ENCODE peak calls at places on chromosomes 11 and 22, in four cellular contexts. One of them, this sample, is unnamed.

GRCh38 chr22:46777609-46777970 is 15.1 kb downstream of the TBC1D22A start:
- DNase-seq in GM04504: no peak
- DNase-seq in EH: no peak
- DNase-seq in brain microvascular endothelial cell: no peak
- DNase-seq in this sample: no peak

GRCh38 chr11:64086263-64086938 is 50.7 kb downstream of the FLRT1 start:
- DNase-seq in EH: no peak
- DNase-seq in brain microvascular endothelial cell: no peak
- DNase-seq in GM04504: no peak
- DNase-seq in this sample: no peak

GRCh38 chr11:1044160-1044559 is 7.6 kb upstream of the MUC6 start:
- DNase-seq in brain microvascular endothelial cell: no peak
- DNase-seq in EH: no peak
- DNase-seq in GM04504: no peak
- DNase-seq in this sample: no peak

GRCh38 chr11:59787816-59788215 is 22.8 kb downstream of the MRPL16 start:
- DNase-seq in GM04504: no peak
- DNase-seq in brain microvascular endothelial cell: peak
- DNase-seq in EH: peak
- DNase-seq in this sample: no peak

GRCh38 chr11:17603056-17603825 is 56.2 kb downstream of the OTOG start:
- DNase-seq in GM04504: no peak
- DNase-seq in EH: no peak
- DNase-seq in brain microvascular endothelial cell: no peak
- DNase-seq in this sample: no peak

GRCh38 chr11:60658409-60658808 is 41.0 kb upstream of the MS4A8 start:
- DNase-seq in EH: no peak
- DNase-seq in GM04504: no peak
- DNase-seq in brain microvascular endothelial cell: no peak
- DNase-seq in this sample: no peak

GRCh38 chr22:49791682-49792081 is 36.0 kb downstream of the BRD1 start:
- DNase-seq in GM04504: no peak
- DNase-seq in brain microvascular endothelial cell: no peak
- DNase-seq in EH: no peak
- DNase-seq in this sample: no peak

GRCh38 chr22:47599753-47600152 is 837.3 kb downstream of the TBC1D22A start:
- DNase-seq in brain microvascular endothelial cell: no peak
- DNase-seq in GM04504: no peak
- DNase-seq in EH: no peak
- DNase-seq in this sample: no peak

GRCh38 chr11:132228756-132229325 is 858.4 kb downstream of the NTM start:
- DNase-seq in brain microvascular endothelial cell: peak
- DNase-seq in GM04504: no peak
- DNase-seq in EH: peak
- DNase-seq in this sample: no peak

GRCh38 chr11:76604652-76605241 is 65.8 kb downstream of the LRRC32 start:
- DNase-seq in GM04504: peak
- DNase-seq in brain microvascular endothelial cell: no peak
- DNase-seq in EH: peak
- DNase-seq in this sample: no peak

GRCh38 chr11:76234704-76235232 is 28.5 kb upstream of the WNT11 start:
- DNase-seq in GM04504: no peak
- DNase-seq in EH: no peak
- DNase-seq in brain microvascular endothelial cell: no peak
- DNase-seq in this sample: no peak

GRCh38 chr11:1344056-1344635 is 34.7 kb upstream of the TOLLIP start:
- DNase-seq in EH: no peak
- DNase-seq in GM04504: no peak
- DNase-seq in brain microvascular endothelial cell: no peak
- DNase-seq in this sample: no peak

GRCh38 chr11:20881328-20882079 is 212.1 kb downstream of the NELL1 start:
- DNase-seq in GM04504: no peak
- DNase-seq in brain microvascular endothelial cell: no peak
- DNase-seq in EH: no peak
- DNase-seq in this sample: no peak

GRCh38 chr11:44564653-44565007 is 833 bp upstream of the CD82 start:
- DNase-seq in EH: peak
- DNase-seq in GM04504: peak
- DNase-seq in brain microvascular endothelial cell: peak
- DNase-seq in this sample: no peak

GRCh38 chr11:44754876-44755552 is 28.3 kb downstream of the TSPAN18 start:
- DNase-seq in EH: no peak
- DNase-seq in brain microvascular endothelial cell: no peak
- DNase-seq in GM04504: no peak
- DNase-seq in this sample: no peak

GRCh38 chr11:130213143-130213978 is 53.8 kb downstream of the ST14 start:
- DNase-seq in brain microvascular endothelial cell: no peak
- DNase-seq in EH: peak
- DNase-seq in GM04504: peak
- DNase-seq in this sample: peak

GRCh38 chr11:70067591-70068341 is 10.4 kb upstream of the ANO1 start:
- DNase-seq in brain microvascular endothelial cell: no peak
- DNase-seq in GM04504: no peak
- DNase-seq in EH: no peak
- DNase-seq in this sample: no peak

GRCh38 chr11:134276396-134277175 is 407 bp downstream of the GLB1L3 start:
- DNase-seq in EH: no peak
- DNase-seq in GM04504: no peak
- DNase-seq in brain microvascular endothelial cell: no peak
- DNase-seq in this sample: no peak

GRCh38 chr11:46235777-46236688 is 41.4 kb upstream of the CREB3L1 start:
- DNase-seq in EH: no peak
- DNase-seq in brain microvascular endothelial cell: no peak
- DNase-seq in GM04504: no peak
- DNase-seq in this sample: no peak

GRCh38 chr11:62461740-62462522 is 43.1 kb downstream of the SCGB1A1 start:
- DNase-seq in brain microvascular endothelial cell: no peak
- DNase-seq in EH: peak
- DNase-seq in GM04504: peak
- DNase-seq in this sample: no peak

GRCh38 chr11:76701701-76702100 is 31.2 kb upstream of the LRRC32 start:
- DNase-seq in EH: peak
- DNase-seq in brain microvascular endothelial cell: peak
- DNase-seq in GM04504: peak
- DNase-seq in this sample: no peak

GRCh38 chr11:61671527-61671926 is 8.7 kb upstream of the DAGLA start:
- DNase-seq in EH: peak
- DNase-seq in GM04504: no peak
- DNase-seq in brain microvascular endothelial cell: no peak
- DNase-seq in this sample: no peak

GRCh38 chr11:111435046-111435698 is 56.1 kb upstream of the POU2AF1 start:
- DNase-seq in brain microvascular endothelial cell: no peak
- DNase-seq in EH: peak
- DNase-seq in GM04504: no peak
- DNase-seq in this sample: no peak

GRCh38 chr22:36194385-36194784 is 7.2 kb downstream of the APOL4 start:
- DNase-seq in brain microvascular endothelial cell: no peak
- DNase-seq in EH: no peak
- DNase-seq in GM04504: no peak
- DNase-seq in this sample: no peak

GRCh38 chr22:26669060-26669481 is 11.7 kb downstream of the MIAT start:
- DNase-seq in brain microvascular endothelial cell: peak
- DNase-seq in GM04504: peak
- DNase-seq in EH: peak
- DNase-seq in this sample: no peak

GRCh38 chr11:35111171-35112055 is 27.6 kb upstream of the CD44 start:
- DNase-seq in GM04504: peak
- DNase-seq in brain microvascular endothelial cell: peak
- DNase-seq in EH: peak
- DNase-seq in this sample: no peak

GRCh38 chr11:68806931-68807844 is 34.5 kb downstream of the CPT1A start:
- DNase-seq in GM04504: peak
- DNase-seq in brain microvascular endothelial cell: peak
- DNase-seq in EH: peak
- DNase-seq in this sample: no peak

GRCh38 chr11:121366038-121366437 is 73.5 kb downstream of the SC5D start:
- DNase-seq in GM04504: no peak
- DNase-seq in EH: no peak
- DNase-seq in brain microvascular endothelial cell: no peak
- DNase-seq in this sample: no peak

GRCh38 chr22:19179472-19180048 is 1.0 kb upstream of the SLC25A1 start:
- DNase-seq in GM04504: peak
- DNase-seq in brain microvascular endothelial cell: peak
- DNase-seq in EH: peak
- DNase-seq in this sample: no peak

GRCh38 chr22:46941958-46942815 is 179.7 kb downstream of the TBC1D22A start:
- DNase-seq in brain microvascular endothelial cell: no peak
- DNase-seq in GM04504: no peak
- DNase-seq in EH: peak
- DNase-seq in this sample: no peak

GRCh38 chr22:24289781-24290181 is 19.1 kb downstream of the SPECC1L start:
- DNase-seq in GM04504: no peak
- DNase-seq in EH: peak
- DNase-seq in brain microvascular endothelial cell: no peak
- DNase-seq in this sample: no peak

GRCh38 chr11:2927493-2927800 is 1.8 kb downstream of the PHLDA2 start:
- DNase-seq in brain microvascular endothelial cell: no peak
- DNase-seq in GM04504: no peak
- DNase-seq in EH: no peak
- DNase-seq in this sample: no peak

GRCh38 chr22:23220485-23221350 is 40.4 kb downstream of the BCR start:
- DNase-seq in brain microvascular endothelial cell: no peak
- DNase-seq in GM04504: no peak
- DNase-seq in EH: peak
- DNase-seq in this sample: no peak

GRCh38 chr11:76770642-76771445 is 12.3 kb upstream of the TSKU start:
- DNase-seq in GM04504: peak
- DNase-seq in EH: peak
- DNase-seq in brain microvascular endothelial cell: peak
- DNase-seq in this sample: no peak

GRCh38 chr11:10401696-10402392 is 53.2 kb upstream of the AMPD3 start:
- DNase-seq in GM04504: no peak
- DNase-seq in brain microvascular endothelial cell: no peak
- DNase-seq in EH: no peak
- DNase-seq in this sample: no peak

GRCh38 chr11:14969922-14970323 is 2.2 kb downstream of the CALCA start:
- DNase-seq in brain microvascular endothelial cell: peak
- DNase-seq in EH: peak
- DNase-seq in GM04504: no peak
- DNase-seq in this sample: peak

GRCh38 chr11:2212411-2213251 is 41.0 kb upstream of the TH start:
- DNase-seq in EH: no peak
- DNase-seq in brain microvascular endothelial cell: no peak
- DNase-seq in GM04504: no peak
- DNase-seq in this sample: no peak

GRCh38 chr22:24120029-24120428 is 61.3 kb upstream of the SUSD2 start:
- DNase-seq in GM04504: no peak
- DNase-seq in brain microvascular endothelial cell: no peak
- DNase-seq in EH: no peak
- DNase-seq in this sample: no peak

GRCh38 chr11:71139516-71140205 is 112.7 kb downstream of the SHANK2 start:
- DNase-seq in EH: no peak
- DNase-seq in GM04504: no peak
- DNase-seq in brain microvascular endothelial cell: no peak
- DNase-seq in this sample: no peak

GRCh38 chr11:78798567-78799170 is 224.0 kb upstream of the NARS2 start:
- DNase-seq in brain microvascular endothelial cell: peak
- DNase-seq in GM04504: no peak
- DNase-seq in EH: peak
- DNase-seq in this sample: no peak

This sample was measured in T-helper 9 cell.